ENCODE peak calls at places on chromosomes 16 and 17, in ten cellular contexts. C, V, T, M, B, F, Z, X, D and A are unnamed samples.

GRCh38 chr17:48641541-48642058 is 15.4 kb upstream of the HOXB9 start:
- DNase-seq in C (no peak), V (no peak), T (no peak), M (no peak), B (no peak), F (no peak), Z (no peak), X (no peak), D (no peak), A (no peak)

GRCh38 chr16:50530277-50531236 is 17.6 kb upstream of the NKD1 start:
- DNase-seq in C (no peak), V (peak), T (no peak), M (no peak), B (no peak), F (no peak), Z (no peak), X (peak), D (peak), A (no peak)

GRCh38 chr17:18948476-18949006 is 3.4 kb upstream of the SLC5A10 start:
- DNase-seq in C (no peak), V (no peak), T (no peak), M (no peak), B (no peak), F (no peak), Z (no peak), X (no peak), D (no peak), A (no peak)

GRCh38 chr16:69910964-69911363 is 40.2 kb upstream of the CLEC18A start:
- DNase-seq in C (no peak), V (no peak), T (no peak), M (no peak), B (no peak), F (no peak), Z (no peak), X (no peak), D (no peak), A (no peak)

GRCh38 chr16:10920726-10921427 is 21.4 kb downstream of the DEXI start:
- DNase-seq in C (no peak), V (peak), T (no peak), M (no peak), B (no peak), F (no peak), Z (no peak), X (no peak), D (no peak), A (no peak)

GRCh38 chr17:29732613-29733012 is 109.9 kb upstream of the CORO6 start:
- DNase-seq in C (no peak), V (no peak), T (peak), M (no peak), B (peak), F (no peak), Z (no peak), X (no peak), D (no peak), A (no peak)

GRCh38 chr16:66412182-66412581 is 14.9 kb upstream of the BEAN1 start:
- DNase-seq in C (no peak), V (no peak), T (no peak), M (no peak), B (no peak), F (no peak), Z (no peak), X (no peak), D (no peak), A (no peak)

GRCh38 chr16:50272687-50273381 is 6.5 kb downstream of the ADCY7 start:
- DNase-seq in C (no peak), V (no peak), T (no peak), M (no peak), B (no peak), F (no peak), Z (no peak), X (no peak), D (no peak), A (peak)

GRCh38 chr17:38720941-38721340 is 9.2 kb upstream of the CISD3 start:
- DNase-seq in C (no peak), V (no peak), T (no peak), M (no peak), B (no peak), F (no peak), Z (no peak), X (no peak), D (no peak), A (no peak)

GRCh38 chr17:57418463-57419246 is 162.3 kb downstream of the MSI2 start:
- DNase-seq in C (no peak), V (no peak), T (no peak), M (no peak), B (no peak), F (no peak), Z (no peak), X (no peak), D (no peak), A (no peak)

GRCh38 chr17:40069751-40070643 is 7.2 kb downstream of the THRA start:
- DNase-seq in C (peak), V (peak), T (peak), M (no peak), B (peak), F (no peak), Z (no peak), X (peak), D (peak), A (no peak)

GRCh38 chr16:4935231-4935855 is 1.6 kb downstream of the PPL start:
- DNase-seq in C (peak), V (no peak), T (no peak), M (no peak), B (peak), F (no peak), Z (no peak), X (peak), D (no peak), A (peak)

GRCh38 chr16:1003551-1004347 is 22.2 kb downstream of the SOX8 start:
- DNase-seq in C (peak), V (no peak), T (no peak), M (peak), B (no peak), F (no peak), Z (no peak), X (no peak), D (no peak), A (no peak)

GRCh38 chr17:8332688-8333087 is 7.0 kb upstream of the ODF4 start:
- DNase-seq in C (no peak), V (no peak), T (no peak), M (no peak), B (no peak), F (no peak), Z (no peak), X (no peak), D (no peak), A (peak)

GRCh38 chr17:4980644-4981216 is 6.7 kb downstream of the CAMTA2 start:
- DNase-seq in C (peak), V (peak), T (peak), M (no peak), B (peak), F (no peak), Z (peak), X (peak), D (peak), A (no peak)

GRCh38 chr17:74738051-74738996 is 1.3 kb downstream of the RAB37 start:
- DNase-seq in C (peak), V (no peak), T (no peak), M (peak), B (no peak), F (no peak), Z (peak), X (no peak), D (no peak), A (peak)

GRCh38 chr16:86519649-86520316 is 9.5 kb downstream of the FOXF1 start:
- DNase-seq in C (peak), V (no peak), T (peak), M (peak), B (peak), F (peak), Z (peak), X (peak), D (peak), A (peak)

GRCh38 chr17:15511142-15511541 is 43.7 kb upstream of the CDRT4 start:
- DNase-seq in C (no peak), V (no peak), T (no peak), M (no peak), B (no peak), F (no peak), Z (no peak), X (no peak), D (no peak), A (no peak)

GRCh38 chr17:48219605-48220004 is 112.0 kb downstream of the SNX11 start:
- DNase-seq in C (no peak), V (no peak), T (no peak), M (no peak), B (no peak), F (no peak), Z (no peak), X (no peak), D (no peak), A (no peak)

GRCh38 chr16:28845173-28846079 is 722 bp downstream of the TUFM start:
- DNase-seq in C (peak), V (no peak), T (peak), M (no peak), B (peak), F (no peak), Z (no peak), X (no peak), D (no peak), A (peak)